ENCODE peak calls at places on chromosomes 12 and 14, in seven cellular contexts. L is HepG2, P is HCT116, E is K562, X is H1, G is GM12878, D is SK-N-SH. A is an unnamed sample.

GRCh38 chr12:96445743-96446655 is 43.4 kb upstream of the CFAP54 start:
- DNase-seq in D (no peak), X (no peak), E (peak), P (no peak), L (no peak), G (peak), A (no peak)

GRCh38 chr12:97764700-97765099 is 302.1 kb downstream of the RMST start:
- DNase-seq in G (no peak), E (no peak), L (peak), X (no peak), P (no peak), D (no peak), A (no peak)

GRCh38 chr12:44851586-44851985 is 24.5 kb downstream of the NELL2 start:
- DNase-seq in E (no peak), G (no peak), D (no peak), L (no peak), X (no peak), P (no peak), A (no peak)

GRCh38 chr14:24196071-24197061 is 1.1 kb upstream of the TM9SF1 start:
- DNase-seq in D (no peak), P (no peak), X (no peak), E (peak), L (peak), G (peak), A (no peak)

GRCh38 chr14:22471545-22472121 is 117.4 kb downstream of the DAD1 start:
- DNase-seq in P (peak), L (peak), D (peak), G (no peak), E (peak), X (peak), A (no peak)

GRCh38 chr12:22100952-22101748 is 55.1 kb downstream of the CMAS start:
- DNase-seq in X (peak), D (no peak), L (peak), G (peak), E (peak), P (peak), A (peak)

GRCh38 chr14:50531595-50532501 is 521 bp downstream of the MAP4K5 start:
- DNase-seq in D (peak), P (no peak), X (peak), G (no peak), L (no peak), E (peak), A (peak)

GRCh38 chr12:553216-554000 is 93.7 kb downstream of the B4GALNT3 start:
- DNase-seq in X (no peak), D (no peak), P (no peak), L (no peak), G (no peak), E (no peak), A (no peak)

GRCh38 chr14:71647086-71647784 is 285.0 kb upstream of the RGS6 start:
- DNase-seq in E (no peak), L (no peak), X (no peak), G (no peak), P (peak), D (no peak), A (no peak)

GRCh38 chr12:22083167-22083566 is 37.1 kb downstream of the CMAS start:
- DNase-seq in G (no peak), P (peak), D (no peak), X (no peak), L (peak), E (peak), A (no peak)

GRCh38 chr14:100526632-100527031 is 60.6 kb downstream of the BEGAIN start:
- DNase-seq in G (no peak), X (no peak), L (no peak), D (no peak), E (no peak), P (no peak), A (no peak)

GRCh38 chr12:67925077-67925476 is 64.2 kb upstream of the IFNG-AS1 start:
- DNase-seq in P (no peak), G (no peak), E (no peak), L (no peak), D (no peak), X (no peak), A (no peak)

GRCh38 chr14:75985618-75986438 is at the start of gene IFT43:
- DNase-seq in X (peak), P (peak), E (peak), L (no peak), G (no peak), D (peak), A (no peak)

GRCh38 chr12:121812921-121813896 is 9.4 kb downstream of the SETD1B start:
- DNase-seq in G (no peak), D (no peak), E (no peak), X (no peak), L (no peak), P (no peak), A (no peak)

GRCh38 chr14:71651228-71651627 is 281.0 kb upstream of the RGS6 start:
- DNase-seq in D (no peak), P (no peak), G (no peak), E (no peak), X (no peak), L (no peak), A (no peak)

GRCh38 chr14:65257405-65257804 is 155.1 kb upstream of the MAX start:
- DNase-seq in G (no peak), L (no peak), D (no peak), X (no peak), P (no peak), E (no peak), A (no peak)

GRCh38 chr12:9388379-9388778 is 180.2 kb upstream of the PZP start:
- DNase-seq in E (no peak), X (no peak), G (no peak), L (no peak), P (no peak), D (no peak), A (no peak)

GRCh38 chr14:95291859-95292542 is 27.7 kb downstream of the CLMN start:
- DNase-seq in X (no peak), D (peak), G (no peak), L (no peak), P (peak), E (peak), A (no peak)

GRCh38 chr12:54370218-54370730 is 6.0 kb upstream of the GPR84 start:
- DNase-seq in L (no peak), E (peak), D (peak), G (no peak), X (peak), P (no peak), A (peak)

GRCh38 chr12:91053951-91054715 is 3.7 kb downstream of the KERA start:
- DNase-seq in P (no peak), D (no peak), E (no peak), L (no peak), X (no peak), G (no peak), A (no peak)

GRCh38 chr12:45535610-45536180 is 193.8 kb upstream of the ARID2 start:
- DNase-seq in P (no peak), X (no peak), G (no peak), E (no peak), L (no peak), D (no peak), A (no peak)

GRCh38 chr12:53659609-53660008 is 16.3 kb downstream of the ATP5MC2 start:
- DNase-seq in E (no peak), G (peak), X (no peak), P (no peak), L (no peak), D (no peak), A (no peak)

GRCh38 chr12:8687846-8688601 is 9.8 kb upstream of the RIMKLB start:
- DNase-seq in G (no peak), P (peak), X (no peak), L (no peak), D (peak), E (peak), A (peak)

GRCh38 chr14:66642264-66642663 is 134.3 kb downstream of the GPHN start:
- DNase-seq in P (no peak), L (no peak), E (no peak), G (no peak), D (no peak), X (no peak), A (no peak)

GRCh38 chr12:5081016-5081415 is 37.3 kb downstream of the KCNA5 start:
- DNase-seq in E (no peak), D (no peak), P (no peak), X (no peak), G (no peak), L (no peak), A (no peak)

GRCh38 chr12:28066879-28067278 is 94.3 kb upstream of the PTHLH start:
- DNase-seq in D (no peak), P (no peak), L (no peak), X (no peak), G (no peak), E (no peak), A (no peak)

GRCh38 chr12:99056186-99056585 is 411.1 kb downstream of the APAF1 start:
- DNase-seq in E (no peak), P (no peak), X (no peak), D (no peak), G (no peak), L (no peak), A (no peak)

GRCh38 chr14:30854492-30854891 is 19.9 kb upstream of the COCH start:
- DNase-seq in E (no peak), P (no peak), X (no peak), D (no peak), L (no peak), G (peak), A (no peak)

GRCh38 chr14:33686218-33686617 is 264.7 kb downstream of the EGLN3 start:
- DNase-seq in P (no peak), E (no peak), G (no peak), L (no peak), X (no peak), D (no peak), A (no peak)

GRCh38 chr12:89083491-89083890 is 268.8 kb downstream of the DUSP6 start:
- DNase-seq in L (no peak), D (no peak), X (no peak), E (no peak), G (no peak), P (no peak), A (no peak)

GRCh38 chr12:72271741-72272661 is at the start of gene TRHDE:
- DNase-seq in L (no peak), E (no peak), G (no peak), P (no peak), X (peak), D (peak), A (peak)

GRCh38 chr12:388547-389137 is 478 bp downstream of the KDM5A start:
- DNase-seq in L (no peak), P (no peak), X (no peak), E (peak), G (no peak), D (no peak), A (peak)

GRCh38 chr12:80769553-80770140 is 52.9 kb downstream of the MYF5 start:
- DNase-seq in E (no peak), X (no peak), P (no peak), L (no peak), G (no peak), D (no peak), A (no peak)

DNA sequence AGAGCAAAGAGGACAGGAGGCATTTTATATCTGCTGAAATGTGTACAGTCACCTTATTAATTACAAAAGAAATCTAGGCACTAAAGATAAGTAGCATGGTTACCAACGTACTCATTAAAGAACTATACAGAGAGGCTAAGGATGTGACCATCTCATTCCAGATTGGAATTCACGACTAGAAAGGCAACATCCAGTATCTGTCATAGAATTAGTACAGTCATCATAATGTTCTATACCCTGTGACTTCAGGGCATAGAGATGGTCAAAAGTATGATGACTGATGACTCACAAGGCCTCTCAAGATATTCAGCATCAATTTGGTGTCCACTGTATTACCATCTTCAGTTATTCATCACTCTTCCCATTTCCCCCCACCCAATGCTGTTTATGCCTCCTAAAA is 144.0 kb upstream of the PLEKHG7 start:
- DNase-seq in D (no peak), E (no peak), X (no peak), G (no peak), P (no peak), L (no peak), A (no peak)
- TF ChIP-seq YY1 in D (no peak), E (no peak), X (no peak), G (no peak), P (no peak), L (no peak), A (no peak)

GRCh38 chr12:48286665-48287064 is 64.1 kb downstream of the ZNF641 start:
- DNase-seq in L (peak), D (no peak), E (peak), G (no peak), P (no peak), X (no peak), A (no peak)

GRCh38 chr12:48285751-48286650 is 64.7 kb downstream of the ZNF641 start:
- DNase-seq in D (no peak), G (no peak), E (peak), L (no peak), X (no peak), P (no peak), A (no peak)

GRCh38 chr12:48292030-48292429 is 58.7 kb downstream of the ZNF641 start:
- DNase-seq in E (no peak), P (no peak), L (no peak), G (no peak), D (no peak), X (no peak), A (no peak)

GRCh38 chr12:48291511-48291910 is 59.2 kb downstream of the ZNF641 start:
- DNase-seq in L (no peak), X (no peak), E (no peak), D (no peak), G (no peak), P (no peak), A (no peak)

DNA sequence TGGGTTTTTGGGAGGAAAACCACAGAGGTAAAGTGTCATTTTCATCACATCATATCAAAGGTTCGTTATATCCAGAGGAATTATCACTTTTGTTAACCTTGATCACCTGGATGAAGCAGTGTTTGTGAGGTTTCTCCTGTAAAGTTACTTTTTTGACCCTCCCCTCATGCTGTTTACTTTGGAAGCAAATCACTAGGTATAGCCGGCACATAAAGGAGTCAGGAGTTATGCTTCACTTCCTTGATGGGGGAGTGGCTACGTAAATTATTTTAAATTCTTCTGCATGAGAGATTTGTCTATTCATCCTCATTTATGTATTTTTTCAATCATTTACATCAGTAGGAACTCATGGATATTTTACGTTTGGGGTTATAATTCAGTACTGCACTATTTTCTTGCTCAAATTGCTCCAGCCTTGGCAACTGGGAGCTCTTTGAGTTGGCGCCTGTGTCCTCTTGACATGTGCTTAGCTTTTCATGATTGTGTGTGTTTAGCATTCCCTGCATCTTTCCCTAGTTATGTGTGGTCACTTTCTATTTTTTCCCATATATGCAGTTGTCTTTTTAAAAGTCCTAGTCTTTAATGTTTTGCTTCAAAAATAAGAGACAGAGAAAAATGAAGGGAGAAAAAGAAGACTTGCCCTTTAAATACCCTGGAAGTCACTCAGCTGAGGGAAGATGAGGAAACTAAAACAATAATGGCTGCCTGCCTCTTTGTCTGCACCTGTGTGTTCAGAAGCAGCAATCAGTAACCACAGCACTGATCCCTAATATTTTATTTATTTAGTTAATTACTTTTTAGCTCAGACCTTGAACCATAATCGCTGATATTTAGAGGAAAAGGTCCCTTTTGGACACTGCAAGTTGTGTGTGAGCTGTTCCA is 62.1 kb downstream of the ZNF641 start:
- DNase-seq in G (no peak), L (no peak), P (no peak), X (no peak), D (no peak), E (no peak), A (no peak)
- TF ChIP-seq YY1 in G (no peak), L (no peak), P (no peak), X (no peak), D (no peak), E (no peak), A (no peak)

GRCh38 chr12:20058068-20058467 is 310.3 kb upstream of the PDE3A start:
- DNase-seq in G (no peak), P (no peak), L (no peak), D (no peak), X (no peak), E (no peak), A (no peak)

GRCh38 chr12:20057398-20057797 is 310.9 kb upstream of the PDE3A start:
- DNase-seq in G (no peak), D (no peak), L (no peak), E (no peak), X (no peak), P (no peak), A (no peak)

DNA sequence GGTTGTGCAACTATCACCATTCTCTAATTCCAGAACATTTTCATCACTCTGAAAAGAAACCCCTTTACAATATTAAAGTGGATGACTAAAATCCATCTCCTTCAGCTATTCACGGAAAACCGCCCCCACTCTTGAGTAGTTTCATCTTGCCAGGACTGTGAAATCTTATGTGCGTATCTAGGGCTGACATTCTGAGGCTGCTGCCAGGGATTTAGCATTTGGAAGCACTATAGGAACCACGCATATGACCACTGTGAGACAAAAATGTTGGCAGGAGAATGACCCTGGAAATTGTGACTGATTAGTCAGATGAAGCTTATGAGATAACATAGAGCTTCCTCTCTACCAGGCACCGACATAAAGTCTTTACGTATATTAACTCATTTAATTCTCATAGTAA is 305.2 kb upstream of the PDE3A start:
- DNase-seq in E (no peak), G (no peak), D (no peak), X (no peak), P (no peak), L (no peak), A (no peak)
- TF ChIP-seq YY1 in E (no peak), G (no peak), D (no peak), X (no peak), P (no peak), L (no peak), A (no peak)

GRCh38 chr12:63919758-63920157 is 75.3 kb downstream of the SRGAP1 start:
- DNase-seq in D (no peak), P (no peak), G (no peak), L (no peak), E (no peak), X (no peak), A (no peak)
- TF ChIP-seq YY1 in D (no peak), P (no peak), G (no peak), L (no peak), E (no peak), X (no peak), A (no peak)

GRCh38 chr12:69396963-69397362 is 37.4 kb downstream of the YEATS4 start:
- DNase-seq in D (no peak), P (no peak), G (no peak), L (no peak), X (no peak), E (no peak), A (no peak)
- TF ChIP-seq YY1 in D (no peak), P (no peak), G (no peak), L (no peak), X (no peak), E (no peak), A (no peak)

A was measured in NT2/D1.